ENCODE peak calls at places on chromosomes 12 and 14, in seven cellular contexts. One of them, this sample, is unnamed.

GRCh38 chr12:30796891-30797371 is 42.2 kb upstream of the CAPRIN2 start:
- DNase-seq in neural progenitor cell: peak
- DNase-seq in neural crest cell: no peak
- DNase-seq in LHCN-M2: peak
- DNase-seq in NAMALWA: no peak
- DNase-seq in activated naive CD4-positive, alpha-beta T cell treated with Interleukin-2 at 50 U/mL for 16 hours: no peak
- DNase-seq in NCI-H524: peak
- DNase-seq in this sample: no peak

GRCh38 chr14:65230287-65230728 is 128.0 kb upstream of the MAX start:
- DNase-seq in neural progenitor cell: no peak
- DNase-seq in neural crest cell: no peak
- DNase-seq in LHCN-M2: peak
- DNase-seq in NAMALWA: no peak
- DNase-seq in activated naive CD4-positive, alpha-beta T cell treated with Interleukin-2 at 50 U/mL for 16 hours: no peak
- DNase-seq in NCI-H524: peak
- DNase-seq in this sample: no peak

GRCh38 chr12:123995023-123995422 is 22.0 kb downstream of the ZNF664 start:
- DNase-seq in neural progenitor cell: no peak
- DNase-seq in neural crest cell: no peak
- DNase-seq in LHCN-M2: peak
- DNase-seq in NAMALWA: peak
- DNase-seq in activated naive CD4-positive, alpha-beta T cell treated with Interleukin-2 at 50 U/mL for 16 hours: no peak
- DNase-seq in NCI-H524: no peak
- DNase-seq in this sample: no peak

GRCh38 chr12:38384816-38385491 is 68.4 kb downstream of the ALG10B start:
- DNase-seq in neural progenitor cell: peak
- DNase-seq in neural crest cell: no peak
- DNase-seq in LHCN-M2: no peak
- DNase-seq in NAMALWA: peak
- DNase-seq in activated naive CD4-positive, alpha-beta T cell treated with Interleukin-2 at 50 U/mL for 16 hours: no peak
- DNase-seq in NCI-H524: peak
- DNase-seq in this sample: no peak

GRCh38 chr14:66069830-66070541 is 416.2 kb upstream of the CCDC196 start:
- DNase-seq in neural progenitor cell: no peak
- DNase-seq in neural crest cell: no peak
- DNase-seq in LHCN-M2: no peak
- DNase-seq in NAMALWA: no peak
- DNase-seq in activated naive CD4-positive, alpha-beta T cell treated with Interleukin-2 at 50 U/mL for 16 hours: no peak
- DNase-seq in NCI-H524: no peak
- DNase-seq in this sample: no peak

GRCh38 chr12:55067701-55068100 is 47.9 kb downstream of the NEUROD4 start:
- DNase-seq in neural progenitor cell: peak
- DNase-seq in neural crest cell: no peak
- DNase-seq in LHCN-M2: no peak
- DNase-seq in NAMALWA: no peak
- DNase-seq in activated naive CD4-positive, alpha-beta T cell treated with Interleukin-2 at 50 U/mL for 16 hours: no peak
- DNase-seq in NCI-H524: peak
- DNase-seq in this sample: no peak

GRCh38 chr12:7479784-7480183 is 23.8 kb downstream of the CD163 start:
- DNase-seq in neural progenitor cell: no peak
- DNase-seq in neural crest cell: no peak
- DNase-seq in LHCN-M2: peak
- DNase-seq in NAMALWA: no peak
- DNase-seq in activated naive CD4-positive, alpha-beta T cell treated with Interleukin-2 at 50 U/mL for 16 hours: no peak
- DNase-seq in NCI-H524: no peak
- DNase-seq in this sample: no peak

GRCh38 chr14:23725980-23726746 is 90.0 kb downstream of the DHRS2 start:
- DNase-seq in neural progenitor cell: no peak
- DNase-seq in neural crest cell: no peak
- DNase-seq in LHCN-M2: peak
- DNase-seq in NAMALWA: no peak
- DNase-seq in activated naive CD4-positive, alpha-beta T cell treated with Interleukin-2 at 50 U/mL for 16 hours: no peak
- DNase-seq in NCI-H524: no peak
- DNase-seq in this sample: no peak

GRCh38 chr14:39469094-39469710 is 37.0 kb upstream of the FBXO33 start:
- DNase-seq in neural progenitor cell: peak
- DNase-seq in neural crest cell: peak
- DNase-seq in LHCN-M2: peak
- DNase-seq in NAMALWA: peak
- DNase-seq in activated naive CD4-positive, alpha-beta T cell treated with Interleukin-2 at 50 U/mL for 16 hours: no peak
- DNase-seq in NCI-H524: peak
- DNase-seq in this sample: peak

GRCh38 chr14:68756734-68757133 is 36.1 kb downstream of the ZFP36L1 start:
- DNase-seq in neural progenitor cell: no peak
- DNase-seq in neural crest cell: no peak
- DNase-seq in LHCN-M2: no peak
- DNase-seq in NAMALWA: no peak
- DNase-seq in activated naive CD4-positive, alpha-beta T cell treated with Interleukin-2 at 50 U/mL for 16 hours: no peak
- DNase-seq in NCI-H524: no peak
- DNase-seq in this sample: no peak

GRCh38 chr14:96281486-96281885 is 25.5 kb downstream of the BDKRB1 start:
- DNase-seq in neural progenitor cell: no peak
- DNase-seq in neural crest cell: no peak
- DNase-seq in LHCN-M2: no peak
- DNase-seq in NAMALWA: no peak
- DNase-seq in activated naive CD4-positive, alpha-beta T cell treated with Interleukin-2 at 50 U/mL for 16 hours: no peak
- DNase-seq in NCI-H524: peak
- DNase-seq in this sample: no peak

GRCh38 chr12:53172352-53172751 is 8.2 kb upstream of the ZNF740 start:
- DNase-seq in neural progenitor cell: no peak
- DNase-seq in neural crest cell: no peak
- DNase-seq in LHCN-M2: peak
- DNase-seq in NAMALWA: no peak
- DNase-seq in activated naive CD4-positive, alpha-beta T cell treated with Interleukin-2 at 50 U/mL for 16 hours: no peak
- DNase-seq in NCI-H524: no peak
- DNase-seq in this sample: no peak

GRCh38 chr12:65300679-65301349 is 22.3 kb downstream of the MSRB3 start:
- DNase-seq in neural progenitor cell: peak
- DNase-seq in neural crest cell: no peak
- DNase-seq in LHCN-M2: peak
- DNase-seq in NAMALWA: peak
- DNase-seq in activated naive CD4-positive, alpha-beta T cell treated with Interleukin-2 at 50 U/mL for 16 hours: no peak
- DNase-seq in NCI-H524: peak
- DNase-seq in this sample: no peak

GRCh38 chr12:96094201-96094600 is 58.8 kb upstream of the LTA4H start:
- DNase-seq in neural progenitor cell: no peak
- DNase-seq in neural crest cell: no peak
- DNase-seq in LHCN-M2: no peak
- DNase-seq in NAMALWA: no peak
- DNase-seq in activated naive CD4-positive, alpha-beta T cell treated with Interleukin-2 at 50 U/mL for 16 hours: no peak
- DNase-seq in NCI-H524: peak
- DNase-seq in this sample: no peak

GRCh38 chr12:131511391-131511802 is 199.5 kb upstream of the SFSWAP start:
- DNase-seq in neural progenitor cell: no peak
- DNase-seq in neural crest cell: no peak
- DNase-seq in LHCN-M2: no peak
- DNase-seq in NAMALWA: peak
- DNase-seq in activated naive CD4-positive, alpha-beta T cell treated with Interleukin-2 at 50 U/mL for 16 hours: peak
- DNase-seq in NCI-H524: no peak
- DNase-seq in this sample: peak

GRCh38 chr12:99053599-99054362 is 408.7 kb downstream of the APAF1 start:
- DNase-seq in neural progenitor cell: no peak
- DNase-seq in neural crest cell: no peak
- DNase-seq in LHCN-M2: peak
- DNase-seq in NAMALWA: no peak
- DNase-seq in activated naive CD4-positive, alpha-beta T cell treated with Interleukin-2 at 50 U/mL for 16 hours: no peak
- DNase-seq in NCI-H524: no peak
- DNase-seq in this sample: no peak

GRCh38 chr12:69821441-69822204 is 3.4 kb upstream of the MYRFL start:
- DNase-seq in neural progenitor cell: no peak
- DNase-seq in neural crest cell: no peak
- DNase-seq in LHCN-M2: peak
- DNase-seq in NAMALWA: no peak
- DNase-seq in activated naive CD4-positive, alpha-beta T cell treated with Interleukin-2 at 50 U/mL for 16 hours: no peak
- DNase-seq in NCI-H524: no peak
- DNase-seq in this sample: no peak

GRCh38 chr12:127717293-127717692 is 549.7 kb upstream of the TMEM132C start:
- DNase-seq in neural progenitor cell: no peak
- DNase-seq in neural crest cell: no peak
- DNase-seq in LHCN-M2: no peak
- DNase-seq in NAMALWA: no peak
- DNase-seq in activated naive CD4-positive, alpha-beta T cell treated with Interleukin-2 at 50 U/mL for 16 hours: no peak
- DNase-seq in NCI-H524: no peak
- DNase-seq in this sample: no peak

GRCh38 chr14:43786066-43786762 is 720.9 kb downstream of the FSCB start:
- DNase-seq in neural progenitor cell: no peak
- DNase-seq in neural crest cell: no peak
- DNase-seq in LHCN-M2: no peak
- DNase-seq in NAMALWA: no peak
- DNase-seq in activated naive CD4-positive, alpha-beta T cell treated with Interleukin-2 at 50 U/mL for 16 hours: no peak
- DNase-seq in NCI-H524: no peak
- DNase-seq in this sample: no peak

GRCh38 chr12:19410639-19411184 is 28.6 kb upstream of the AEBP2 start:
- DNase-seq in neural progenitor cell: no peak
- DNase-seq in neural crest cell: no peak
- DNase-seq in LHCN-M2: no peak
- DNase-seq in NAMALWA: no peak
- DNase-seq in activated naive CD4-positive, alpha-beta T cell treated with Interleukin-2 at 50 U/mL for 16 hours: no peak
- DNase-seq in NCI-H524: no peak
- DNase-seq in this sample: no peak

GRCh38 chr12:124852329-124852831 is 11.3 kb downstream of the SCARB1 start:
- DNase-seq in neural progenitor cell: no peak
- DNase-seq in neural crest cell: no peak
- DNase-seq in LHCN-M2: no peak
- DNase-seq in NAMALWA: no peak
- DNase-seq in activated naive CD4-positive, alpha-beta T cell treated with Interleukin-2 at 50 U/mL for 16 hours: no peak
- DNase-seq in NCI-H524: no peak
- DNase-seq in this sample: peak

GRCh38 chr14:74610866-74611671 is 968 bp downstream of the LTBP2 start:
- DNase-seq in neural progenitor cell: peak
- DNase-seq in neural crest cell: no peak
- DNase-seq in LHCN-M2: no peak
- DNase-seq in NAMALWA: no peak
- DNase-seq in activated naive CD4-positive, alpha-beta T cell treated with Interleukin-2 at 50 U/mL for 16 hours: no peak
- DNase-seq in NCI-H524: peak
- DNase-seq in this sample: no peak

GRCh38 chr14:99733221-99733550 is 49.1 kb downstream of the CYP46A1 start:
- DNase-seq in neural progenitor cell: no peak
- DNase-seq in neural crest cell: no peak
- DNase-seq in LHCN-M2: no peak
- DNase-seq in NAMALWA: no peak
- DNase-seq in activated naive CD4-positive, alpha-beta T cell treated with Interleukin-2 at 50 U/mL for 16 hours: no peak
- DNase-seq in NCI-H524: no peak
- DNase-seq in this sample: no peak

GRCh38 chr14:23121401-23121800 is 2.3 kb upstream of the CEBPE start:
- DNase-seq in neural progenitor cell: peak
- DNase-seq in neural crest cell: no peak
- DNase-seq in LHCN-M2: no peak
- DNase-seq in NAMALWA: peak
- DNase-seq in activated naive CD4-positive, alpha-beta T cell treated with Interleukin-2 at 50 U/mL for 16 hours: no peak
- DNase-seq in NCI-H524: no peak
- DNase-seq in this sample: peak

GRCh38 chr12:110780448-110780847 is 37.8 kb upstream of the PPP1CC start:
- DNase-seq in neural progenitor cell: no peak
- DNase-seq in neural crest cell: no peak
- DNase-seq in LHCN-M2: no peak
- DNase-seq in NAMALWA: no peak
- DNase-seq in activated naive CD4-positive, alpha-beta T cell treated with Interleukin-2 at 50 U/mL for 16 hours: peak
- DNase-seq in NCI-H524: no peak
- DNase-seq in this sample: no peak

GRCh38 chr14:81268016-81268416 is 47.3 kb upstream of the GTF2A1 start:
- DNase-seq in neural progenitor cell: no peak
- DNase-seq in neural crest cell: no peak
- DNase-seq in LHCN-M2: no peak
- DNase-seq in NAMALWA: no peak
- DNase-seq in activated naive CD4-positive, alpha-beta T cell treated with Interleukin-2 at 50 U/mL for 16 hours: no peak
- DNase-seq in NCI-H524: no peak
- DNase-seq in this sample: no peak

GRCh38 chr12:54708836-54709235 is 60.7 kb upstream of the DCD start:
- DNase-seq in neural progenitor cell: no peak
- DNase-seq in neural crest cell: no peak
- DNase-seq in LHCN-M2: no peak
- DNase-seq in NAMALWA: no peak
- DNase-seq in activated naive CD4-positive, alpha-beta T cell treated with Interleukin-2 at 50 U/mL for 16 hours: no peak
- DNase-seq in NCI-H524: no peak
- DNase-seq in this sample: no peak

GRCh38 chr14:96363751-96364336 is 518 bp downstream of the GSKIP start:
- DNase-seq in neural progenitor cell: peak
- DNase-seq in neural crest cell: peak
- DNase-seq in LHCN-M2: peak
- DNase-seq in NAMALWA: peak
- DNase-seq in activated naive CD4-positive, alpha-beta T cell treated with Interleukin-2 at 50 U/mL for 16 hours: peak
- DNase-seq in NCI-H524: peak
- DNase-seq in this sample: peak

GRCh38 chr12:49403887-49404517 is 36.7 kb downstream of the SPATS2 start:
- DNase-seq in neural progenitor cell: no peak
- DNase-seq in neural crest cell: no peak
- DNase-seq in LHCN-M2: peak
- DNase-seq in NAMALWA: no peak
- DNase-seq in activated naive CD4-positive, alpha-beta T cell treated with Interleukin-2 at 50 U/mL for 16 hours: no peak
- DNase-seq in NCI-H524: no peak
- DNase-seq in this sample: no peak

GRCh38 chr12:18275974-18276373 is 14.7 kb downstream of the PIK3C2G start:
- DNase-seq in neural progenitor cell: no peak
- DNase-seq in neural crest cell: no peak
- DNase-seq in LHCN-M2: peak
- DNase-seq in NAMALWA: no peak
- DNase-seq in activated naive CD4-positive, alpha-beta T cell treated with Interleukin-2 at 50 U/mL for 16 hours: no peak
- DNase-seq in NCI-H524: no peak
- DNase-seq in this sample: no peak

GRCh38 chr12:54261817-54262402 is 18.0 kb downstream of the CBX5 start:
- DNase-seq in neural progenitor cell: no peak
- DNase-seq in neural crest cell: no peak
- DNase-seq in LHCN-M2: no peak
- DNase-seq in NAMALWA: no peak
- DNase-seq in activated naive CD4-positive, alpha-beta T cell treated with Interleukin-2 at 50 U/mL for 16 hours: no peak
- DNase-seq in NCI-H524: no peak
- DNase-seq in this sample: no peak

GRCh38 chr14:85539510-85539909 is 9.6 kb downstream of the FLRT2 start:
- DNase-seq in neural progenitor cell: no peak
- DNase-seq in neural crest cell: no peak
- DNase-seq in LHCN-M2: no peak
- DNase-seq in NAMALWA: no peak
- DNase-seq in activated naive CD4-positive, alpha-beta T cell treated with Interleukin-2 at 50 U/mL for 16 hours: no peak
- DNase-seq in NCI-H524: no peak
- DNase-seq in this sample: no peak

This sample was measured in transverse colon.